ENCODE peak calls at places on chromosome X, in ten cellular contexts. One of them, this sample, is unnamed.

GRCh38 chrX:7444967-7445366 is 297.0 kb upstream of the PUDP start:
- DNase-seq in HCT116: no peak
- DNase-seq in psoas muscle: no peak
- DNase-seq in brain microvascular endothelial cell: no peak
- DNase-seq in thoracic aorta: no peak
- DNase-seq in sigmoid colon: no peak
- DNase-seq in mucosa of descending colon: no peak
- DNase-seq in breast epithelium: no peak
- DNase-seq in left ventricle myocardium inferior: no peak
- DNase-seq in neural progenitor cell: no peak
- DNase-seq in this sample: no peak

GRCh38 chrX:56797966-56798711 is 69.1 kb downstream of the NBDY start:
- DNase-seq in HCT116: no peak
- DNase-seq in psoas muscle: peak
- DNase-seq in brain microvascular endothelial cell: no peak
- DNase-seq in thoracic aorta: no peak
- DNase-seq in sigmoid colon: peak
- DNase-seq in mucosa of descending colon: no peak
- DNase-seq in breast epithelium: no peak
- DNase-seq in left ventricle myocardium inferior: no peak
- DNase-seq in neural progenitor cell: no peak
- DNase-seq in this sample: peak

GRCh38 chrX:115266300-115266699 is 23.2 kb upstream of the LUZP4 start:
- DNase-seq in HCT116: no peak
- DNase-seq in psoas muscle: no peak
- DNase-seq in brain microvascular endothelial cell: no peak
- DNase-seq in thoracic aorta: no peak
- DNase-seq in sigmoid colon: no peak
- DNase-seq in mucosa of descending colon: no peak
- DNase-seq in breast epithelium: no peak
- DNase-seq in left ventricle myocardium inferior: no peak
- DNase-seq in neural progenitor cell: no peak
- DNase-seq in this sample: no peak

GRCh38 chrX:47563801-47564315 is 2.9 kb downstream of the ARAF start:
- DNase-seq in HCT116: no peak
- DNase-seq in psoas muscle: no peak
- DNase-seq in brain microvascular endothelial cell: peak
- DNase-seq in thoracic aorta: no peak
- DNase-seq in sigmoid colon: no peak
- DNase-seq in mucosa of descending colon: no peak
- DNase-seq in breast epithelium: no peak
- DNase-seq in left ventricle myocardium inferior: no peak
- DNase-seq in neural progenitor cell: no peak
- DNase-seq in this sample: peak

GRCh38 chrX:32868524-32868895 is 342.8 kb downstream of the DMD start:
- DNase-seq in HCT116: no peak
- DNase-seq in psoas muscle: no peak
- DNase-seq in brain microvascular endothelial cell: no peak
- DNase-seq in thoracic aorta: no peak
- DNase-seq in sigmoid colon: no peak
- DNase-seq in mucosa of descending colon: no peak
- DNase-seq in breast epithelium: no peak
- DNase-seq in left ventricle myocardium inferior: no peak
- DNase-seq in neural progenitor cell: peak
- DNase-seq in this sample: no peak

GRCh38 chrX:111131572-111131971 is 35.6 kb downstream of the PAK3 start:
- DNase-seq in HCT116: no peak
- DNase-seq in psoas muscle: no peak
- DNase-seq in brain microvascular endothelial cell: no peak
- DNase-seq in thoracic aorta: no peak
- DNase-seq in sigmoid colon: no peak
- DNase-seq in mucosa of descending colon: no peak
- DNase-seq in breast epithelium: no peak
- DNase-seq in left ventricle myocardium inferior: no peak
- DNase-seq in neural progenitor cell: peak
- DNase-seq in this sample: peak

GRCh38 chrX:46913710-46914109 is 1.5 kb downstream of the JADE3 start:
- DNase-seq in HCT116: no peak
- DNase-seq in psoas muscle: no peak
- DNase-seq in brain microvascular endothelial cell: peak
- DNase-seq in thoracic aorta: no peak
- DNase-seq in sigmoid colon: no peak
- DNase-seq in mucosa of descending colon: peak
- DNase-seq in breast epithelium: peak
- DNase-seq in left ventricle myocardium inferior: no peak
- DNase-seq in neural progenitor cell: peak
- DNase-seq in this sample: peak

GRCh38 chrX:253451-254297 is 27.5 kb upstream of the PLCXD1 start:
- DNase-seq in HCT116: no peak
- DNase-seq in psoas muscle: peak
- DNase-seq in brain microvascular endothelial cell: no peak
- DNase-seq in thoracic aorta: no peak
- DNase-seq in sigmoid colon: peak
- DNase-seq in mucosa of descending colon: no peak
- DNase-seq in breast epithelium: no peak
- DNase-seq in left ventricle myocardium inferior: no peak
- DNase-seq in neural progenitor cell: no peak
- DNase-seq in this sample: no peak

DNA sequence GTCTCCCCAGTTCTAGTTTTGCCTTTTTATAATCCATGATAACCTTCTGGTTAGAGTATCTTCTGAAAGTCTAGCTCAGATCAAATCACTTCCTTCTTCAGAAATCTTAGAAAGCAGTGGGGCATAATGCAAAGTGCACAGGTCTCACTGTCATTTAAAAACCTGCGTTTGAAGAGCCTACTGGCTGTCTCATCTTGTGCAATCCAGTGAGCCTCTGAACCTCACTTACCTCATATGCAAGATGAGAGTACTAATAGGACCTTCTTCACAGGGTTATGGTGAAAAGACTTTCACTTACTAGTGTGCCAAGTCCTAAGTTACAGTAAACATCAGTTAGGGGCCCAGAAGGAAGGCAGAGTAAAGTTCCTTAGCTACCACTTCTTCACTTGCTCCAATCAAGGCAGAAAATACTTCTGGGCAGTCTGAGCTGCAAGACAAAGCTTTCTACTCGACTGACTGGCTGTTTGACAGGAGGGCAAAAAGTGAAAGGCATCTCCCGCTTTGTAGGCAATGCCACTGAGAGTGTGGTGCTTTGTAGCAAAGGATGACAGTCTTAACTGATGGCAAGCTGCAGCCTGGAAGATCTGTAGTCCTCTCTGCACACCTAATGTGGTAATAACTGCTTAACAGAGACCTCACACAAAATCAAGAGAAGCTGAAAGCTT is 131.2 kb downstream of the ENOX2 start:
- DNase-seq in HCT116: no peak
- DNase-seq in psoas muscle: no peak
- DNase-seq in brain microvascular endothelial cell: no peak
- DNase-seq in thoracic aorta: no peak
- DNase-seq in sigmoid colon: no peak
- DNase-seq in mucosa of descending colon: no peak
- DNase-seq in breast epithelium: no peak
- DNase-seq in left ventricle myocardium inferior: no peak
- DNase-seq in neural progenitor cell: no peak
- DNase-seq in this sample: no peak
- H3K4me3 ChIP-seq in HCT116: no peak
- H3K4me3 ChIP-seq in psoas muscle: no peak
- H3K4me3 ChIP-seq in brain microvascular endothelial cell: no peak
- H3K4me3 ChIP-seq in thoracic aorta: no peak
- H3K4me3 ChIP-seq in sigmoid colon: no peak
- H3K4me3 ChIP-seq in mucosa of descending colon: no peak
- H3K4me3 ChIP-seq in breast epithelium: no peak
- H3K4me3 ChIP-seq in left ventricle myocardium inferior: no peak
- H3K4me3 ChIP-seq in neural progenitor cell: no peak
- H3K4me3 ChIP-seq in this sample: no peak

GRCh38 chrX:153968754-153969124 is 2.9 kb downstream of the HCFC1 start:
- DNase-seq in HCT116: no peak
- DNase-seq in psoas muscle: peak
- DNase-seq in brain microvascular endothelial cell: no peak
- DNase-seq in thoracic aorta: no peak
- DNase-seq in sigmoid colon: peak
- DNase-seq in mucosa of descending colon: no peak
- DNase-seq in breast epithelium: no peak
- DNase-seq in left ventricle myocardium inferior: no peak
- DNase-seq in neural progenitor cell: peak
- DNase-seq in this sample: no peak
- H3K4me3 ChIP-seq in HCT116: no peak
- H3K4me3 ChIP-seq in psoas muscle: peak
- H3K4me3 ChIP-seq in brain microvascular endothelial cell: peak
- H3K4me3 ChIP-seq in thoracic aorta: peak
- H3K4me3 ChIP-seq in sigmoid colon: peak
- H3K4me3 ChIP-seq in mucosa of descending colon: no peak
- H3K4me3 ChIP-seq in breast epithelium: peak
- H3K4me3 ChIP-seq in left ventricle myocardium inferior: peak
- H3K4me3 ChIP-seq in neural progenitor cell: peak
- H3K4me3 ChIP-seq in this sample: peak

DNA sequence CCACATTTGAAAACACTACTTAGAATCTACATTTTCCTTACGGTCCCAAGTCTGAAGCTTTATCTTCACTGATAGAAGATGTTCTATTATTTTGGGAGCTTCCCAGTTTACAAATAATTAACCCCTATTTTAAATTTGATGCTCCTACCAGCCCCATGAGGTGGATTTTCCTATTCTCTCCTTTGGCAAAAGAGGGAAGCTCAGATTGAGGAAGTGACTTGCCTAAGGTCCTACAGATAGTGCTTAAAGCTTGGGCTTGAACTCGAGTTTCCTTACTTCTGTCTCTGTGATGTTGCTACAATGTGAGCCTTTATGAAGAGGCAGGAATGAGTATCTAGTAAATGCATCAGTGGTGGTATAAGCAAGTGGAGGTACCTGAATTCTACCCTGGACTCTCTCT is 27.5 kb downstream of the HEPH start:
- DNase-seq in HCT116: no peak
- DNase-seq in psoas muscle: no peak
- DNase-seq in brain microvascular endothelial cell: no peak
- DNase-seq in thoracic aorta: no peak
- DNase-seq in sigmoid colon: no peak
- DNase-seq in mucosa of descending colon: no peak
- DNase-seq in breast epithelium: no peak
- DNase-seq in left ventricle myocardium inferior: no peak
- DNase-seq in neural progenitor cell: no peak
- DNase-seq in this sample: no peak
- H3K4me3 ChIP-seq in HCT116: no peak
- H3K4me3 ChIP-seq in psoas muscle: no peak
- H3K4me3 ChIP-seq in brain microvascular endothelial cell: no peak
- H3K4me3 ChIP-seq in thoracic aorta: no peak
- H3K4me3 ChIP-seq in sigmoid colon: no peak
- H3K4me3 ChIP-seq in mucosa of descending colon: no peak
- H3K4me3 ChIP-seq in breast epithelium: no peak
- H3K4me3 ChIP-seq in left ventricle myocardium inferior: no peak
- H3K4me3 ChIP-seq in neural progenitor cell: no peak
- H3K4me3 ChIP-seq in this sample: no peak

DNA sequence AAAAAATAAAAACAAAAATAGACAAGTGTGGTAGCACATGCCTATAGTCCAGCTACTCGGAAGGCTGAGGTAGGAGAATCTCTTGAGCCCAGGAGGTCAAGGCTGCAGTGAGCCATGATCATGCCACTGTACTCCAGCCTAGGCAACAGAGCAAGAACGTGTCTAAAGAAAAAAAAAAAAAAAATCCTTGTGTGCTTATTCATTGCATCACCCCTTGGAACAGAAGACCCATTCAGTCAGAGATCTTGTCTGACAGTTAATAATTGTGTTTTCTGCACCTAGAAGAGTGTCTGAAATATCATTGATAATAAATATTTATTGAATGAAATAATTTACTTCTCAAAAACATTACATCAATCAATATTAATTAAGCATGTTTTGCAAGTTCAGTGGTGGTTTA is 97.4 kb upstream of the TBL1X start:
- DNase-seq in HCT116: no peak
- DNase-seq in psoas muscle: no peak
- DNase-seq in brain microvascular endothelial cell: no peak
- DNase-seq in thoracic aorta: no peak
- DNase-seq in sigmoid colon: no peak
- DNase-seq in mucosa of descending colon: no peak
- DNase-seq in breast epithelium: no peak
- DNase-seq in left ventricle myocardium inferior: no peak
- DNase-seq in neural progenitor cell: no peak
- DNase-seq in this sample: no peak
- H3K4me3 ChIP-seq in HCT116: no peak
- H3K4me3 ChIP-seq in psoas muscle: no peak
- H3K4me3 ChIP-seq in brain microvascular endothelial cell: no peak
- H3K4me3 ChIP-seq in thoracic aorta: no peak
- H3K4me3 ChIP-seq in sigmoid colon: no peak
- H3K4me3 ChIP-seq in mucosa of descending colon: no peak
- H3K4me3 ChIP-seq in breast epithelium: no peak
- H3K4me3 ChIP-seq in left ventricle myocardium inferior: no peak
- H3K4me3 ChIP-seq in neural progenitor cell: no peak
- H3K4me3 ChIP-seq in this sample: no peak